ENCODE peak calls at places on chromosome 11, in nine cellular contexts. G is fibroblast of pulmonary artery, Z is kidney epithelial cell, B is HFFc6, K is fibroblast of lung, Y is neural progenitor cell, X is GM20000, J is MM.1S, E is astrocyte of the cerebellum. S is an unnamed sample.

GRCh38 chr11:62139526-62140301 is 15.9 kb downstream of the INCENP start:
- DNase-seq in G (no peak), Z (no peak), B (no peak), K (no peak), Y (no peak), X (no peak), J (no peak), E (no peak), S (no peak)

GRCh38 chr11:117226388-117227385 is 5.2 kb downstream of the PCSK7 start:
- DNase-seq in G (peak; percentile 88), Z (peak; percentile 37), B (peak; percentile 68), K (peak; percentile 64), Y (peak; percentile 84), X (peak; percentile 79), J (peak; percentile 74), E (peak; percentile 64), S (peak; percentile 20)

GRCh38 chr11:117993988-117994741 is 8.0 kb downstream of the IL10RA start:
- DNase-seq in G (no peak), Z (no peak), B (no peak), K (no peak), Y (no peak), X (no peak), J (no peak), E (no peak), S (no peak)

GRCh38 chr11:75554258-75555022 is 7.6 kb upstream of the SERPINH1 start:
- DNase-seq in G (peak; percentile 100), Z (peak; percentile 73), B (peak; percentile 95), K (peak; percentile 100), Y (peak; percentile 91), X (no peak), J (no peak), E (peak; percentile 99), S (peak; percentile 62)

GRCh38 chr11:62846177-62846576 is 6.8 kb upstream of the WDR74 start:
- DNase-seq in G (no peak), Z (no peak), B (no peak), K (no peak), Y (no peak), X (no peak), J (no peak), E (no peak), S (no peak)

GRCh38 chr11:74443071-74443864 is 24.1 kb downstream of the KCNE3 start:
- DNase-seq in G (peak; percentile 41), Z (no peak), B (no peak), K (peak; percentile 45), Y (peak; percentile 45), X (no peak), J (no peak), E (peak; percentile 33), S (no peak)

GRCh38 chr11:114257621-114258558 is 38.3 kb upstream of the NNMT start:
- DNase-seq in G (peak; percentile 64), Z (no peak), B (no peak), K (no peak), Y (peak; percentile 95), X (no peak), J (no peak), E (no peak), S (no peak)

GRCh38 chr11:16612801-16613400 is 125.5 kb upstream of the C11orf58 start:
- DNase-seq in G (no peak), Z (no peak), B (no peak), K (peak; percentile 11), Y (peak; percentile 53), X (peak; percentile 21), J (no peak), E (no peak), S (no peak)

GRCh38 chr11:118060081-118060661 is 16.7 kb upstream of the TMPRSS4 start:
- DNase-seq in G (no peak), Z (no peak), B (no peak), K (no peak), Y (no peak), X (no peak), J (no peak), E (no peak), S (no peak)

GRCh38 chr11:118200901-118201680 is 23.7 kb downstream of the JAML start:
- DNase-seq in G (no peak), Z (no peak), B (no peak), K (no peak), Y (no peak), X (no peak), J (no peak), E (no peak), S (no peak)

GRCh38 chr11:14623036-14623435 is 20.6 kb upstream of the PDE3B start:
- DNase-seq in G (no peak), Z (no peak), B (no peak), K (no peak), Y (peak; percentile 12), X (no peak), J (no peak), E (no peak), S (no peak)
- TF ChIP-seq CTCF in G (no peak), Z (no peak), B (no peak), K (no peak), Y (peak; percentile 40), X (no peak), J (no peak), E (no peak), S (no peak)

GRCh38 chr11:93480756-93481155 is 62.4 kb downstream of the SMCO4 start:
- DNase-seq in G (no peak), Z (no peak), B (no peak), K (no peak), Y (no peak), X (no peak), J (no peak), E (no peak), S (no peak)

GRCh38 chr11:93481279-93481678 is 61.9 kb downstream of the SMCO4 start:
- DNase-seq in G (no peak), Z (no peak), B (no peak), K (no peak), Y (no peak), X (no peak), J (no peak), E (no peak), S (no peak)

GRCh38 chr11:93478841-93479240 is 64.3 kb downstream of the SMCO4 start:
- DNase-seq in G (no peak), Z (no peak), B (no peak), K (no peak), Y (no peak), X (no peak), J (no peak), E (no peak), S (no peak)

GRCh38 chr11:93484716-93485115 is 58.5 kb downstream of the SMCO4 start:
- DNase-seq in G (peak; percentile 10), Z (no peak), B (no peak), K (peak; percentile 20), Y (no peak), X (no peak), J (no peak), E (peak; percentile 33), S (no peak)

GRCh38 chr11:93481696-93482095 is 61.5 kb downstream of the SMCO4 start:
- DNase-seq in G (no peak), Z (no peak), B (no peak), K (no peak), Y (no peak), X (no peak), J (no peak), E (no peak), S (no peak)
- TF ChIP-seq CTCF in G (no peak), Z (no peak), B (no peak), K (no peak), Y (no peak), X (no peak), J (no peak), E (no peak), S (no peak)

DNA sequence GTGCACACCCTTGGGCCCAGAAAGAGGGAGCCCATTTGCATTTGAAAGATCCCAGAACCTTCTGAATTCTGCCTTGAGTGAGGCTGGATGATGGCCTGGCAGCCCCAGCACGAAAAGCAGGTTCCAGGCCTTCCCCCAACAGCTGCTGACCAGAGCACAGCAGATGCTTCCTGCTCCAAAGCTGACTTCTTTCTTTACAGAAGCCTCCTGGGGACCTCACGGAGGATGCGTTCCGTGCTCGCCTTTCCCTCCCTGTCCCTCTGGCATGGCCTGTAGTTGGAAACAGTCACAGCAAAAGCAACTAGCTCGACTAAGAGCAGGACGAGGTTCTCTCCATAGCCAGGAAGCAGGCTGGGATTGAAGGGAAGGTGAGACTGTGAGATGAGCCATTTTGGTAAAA is 107.7 kb upstream of the B3GAT1 start:
- DNase-seq in G (no peak), Z (no peak), B (no peak), K (no peak), Y (no peak), X (no peak), J (no peak), E (no peak), S (no peak)
- TF ChIP-seq CTCF in G (no peak), Z (no peak), B (no peak), K (no peak), Y (no peak), X (no peak), J (no peak), E (no peak), S (no peak)

GRCh38 chr11:66419825-66420224 is 1.0 kb upstream of the NPAS4 start:
- DNase-seq in G (no peak), Z (no peak), B (no peak), K (no peak), Y (peak; percentile 85), X (no peak), J (no peak), E (no peak), S (no peak)

GRCh38 chr11:66418986-66419308 is 1.9 kb upstream of the NPAS4 start:
- DNase-seq in G (no peak), Z (no peak), B (no peak), K (no peak), Y (no peak), X (no peak), J (no peak), E (no peak), S (no peak)

GRCh38 chr11:66420671-66421476 is at the start of gene NPAS4:
- DNase-seq in G (no peak), Z (no peak), B (no peak), K (no peak), Y (peak; percentile 49), X (no peak), J (no peak), E (no peak), S (no peak)

GRCh38 chr11:66418168-66418985 is 2.5 kb upstream of the NPAS4 start:
- DNase-seq in G (peak; percentile 93), Z (peak; percentile 63), B (peak; percentile 97), K (peak; percentile 97), Y (peak; percentile 95), X (peak; percentile 68), J (peak; percentile 56), E (peak; percentile 88), S (peak; percentile 31)

DNA sequence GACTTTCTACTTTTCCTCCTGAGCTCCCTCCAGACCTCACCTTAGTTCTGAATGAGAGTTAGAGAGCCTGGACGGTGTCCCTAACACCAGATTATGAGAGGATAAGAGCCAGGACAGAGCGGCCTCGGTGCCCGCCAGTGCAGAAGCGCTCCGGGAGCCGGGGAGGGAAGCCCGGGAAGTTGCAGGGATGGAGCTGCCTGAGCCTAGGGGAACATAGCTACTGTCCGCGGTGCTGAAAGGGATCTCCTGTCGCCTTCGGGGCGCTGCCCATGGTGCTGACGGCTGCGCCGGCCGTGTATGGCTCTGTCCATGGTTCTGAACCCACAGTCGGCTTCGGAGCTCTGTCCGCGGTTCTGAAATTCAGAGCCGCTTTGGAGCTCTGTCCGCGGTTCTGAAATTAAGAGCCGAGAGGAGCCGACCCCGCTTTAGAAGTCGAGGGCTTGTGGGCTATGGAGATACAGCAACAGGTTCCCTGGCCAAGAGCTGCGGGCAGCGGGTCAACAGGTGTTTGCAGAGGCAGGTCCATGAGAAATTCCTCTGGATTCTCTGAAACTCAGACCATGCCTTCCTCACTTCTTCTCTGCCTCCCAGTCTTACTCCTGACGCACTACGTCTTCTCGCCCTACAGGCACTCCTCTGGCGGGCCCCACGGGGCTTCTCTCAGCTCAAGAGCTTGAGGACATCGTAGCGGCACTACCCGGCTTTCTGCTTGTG is 814 bp downstream of the NPAS4 start:
- DNase-seq in G (peak; percentile 91), Z (no peak), B (peak; percentile 71), K (peak; percentile 82), Y (peak; percentile 97), X (peak; percentile 94), J (peak; percentile 86), E (peak; percentile 76), S (peak; percentile 90)
- TF ChIP-seq CTCF in G (no peak), Z (no peak), B (no peak), K (no peak), Y (no peak), X (no peak), J (no peak), E (no peak), S (no peak)